ENCODE peak calls at places on chromosomes 6 and 20, in seven cellular contexts. A, S, N, F, Y, W and V are unnamed samples.

GRCh38 chr6:20069130-20069529 is 143.1 kb downstream of the MBOAT1 start:
- DNase-seq in F (no peak), S (no peak), W (no peak), N (no peak), A (no peak), Y (no peak), V (no peak)

GRCh38 chr20:63254536-63255384 is 497 bp upstream of the NKAIN4 start:
- DNase-seq in W (no peak), N (no peak), S (no peak), Y (no peak), A (no peak), F (no peak), V (no peak)

GRCh38 chr6:72857791-72858190 is 235.9 kb downstream of the KCNQ5 start:
- DNase-seq in Y (peak; percentile 42), N (no peak), F (no peak), W (no peak), A (no peak), S (no peak), V (no peak)

GRCh38 chr20:51450221-51450712 is 92.3 kb downstream of the NFATC2 start:
- DNase-seq in W (no peak), F (no peak), A (no peak), S (no peak), N (no peak), Y (no peak), V (no peak)

GRCh38 chr6:170083236-170084051 is 207.4 kb downstream of the DLL1 start:
- DNase-seq in Y (no peak), F (peak; percentile 51), W (no peak), S (no peak), N (no peak), A (peak; percentile 54), V (peak; percentile 72)

GRCh38 chr6:28809947-28810654 is 113.7 kb downstream of the TRIM27 start:
- DNase-seq in W (no peak), F (no peak), N (no peak), S (no peak), A (no peak), Y (no peak), V (no peak)

GRCh38 chr6:160240691-160241084 is 17.9 kb downstream of the SLC22A2 start:
- DNase-seq in F (no peak), W (no peak), A (no peak), N (no peak), S (no peak), Y (no peak), V (no peak)

GRCh38 chr6:121881974-121882667 is 446.7 kb downstream of the GJA1 start:
- DNase-seq in S (no peak), A (no peak), N (no peak), F (no peak), Y (peak; percentile 70), W (no peak), V (no peak)

GRCh38 chr6:169793408-169793807 is 42.0 kb downstream of the ERMARD start:
- DNase-seq in F (no peak), A (peak; percentile 46), S (no peak), N (no peak), W (no peak), Y (no peak), V (peak; percentile 41)

GRCh38 chr6:137755284-137755683 is 111.8 kb upstream of the TNFAIP3 start:
- DNase-seq in Y (no peak), F (no peak), S (no peak), N (no peak), A (no peak), W (no peak), V (no peak)

GRCh38 chr6:31906122-31906521 is 4.2 kb upstream of the ZBTB12 start:
- DNase-seq in S (no peak), N (no peak), A (no peak), F (no peak), W (no peak), Y (no peak), V (no peak)

GRCh38 chr6:3318226-3318625 is 59.5 kb downstream of the PSMG4 start:
- DNase-seq in S (no peak), A (no peak), W (no peak), N (no peak), Y (no peak), F (no peak), V (peak; percentile 47)

GRCh38 chr6:123323419-123324329 is 313.1 kb downstream of the TRDN start:
- DNase-seq in F (no peak), S (no peak), A (no peak), N (no peak), W (no peak), Y (peak; percentile 57), V (no peak)

GRCh38 chr6:26411751-26412150 is 9.7 kb downstream of the BTN3A1 start:
- DNase-seq in Y (no peak), N (no peak), A (no peak), W (no peak), S (no peak), F (no peak), V (no peak)

GRCh38 chr6:151475653-151476523 is 17.9 kb upstream of the CCDC170 start:
- DNase-seq in Y (peak; percentile 70), S (no peak), N (no peak), A (no peak), F (no peak), W (peak; percentile 65), V (no peak)

GRCh38 chr6:27470023-27470422 is 2.9 kb downstream of the ZNF184 start:
- DNase-seq in Y (no peak), W (no peak), F (no peak), A (no peak), N (no peak), S (no peak), V (no peak)
- H3K4me3 ChIP-seq in Y (no peak overlapping the region), W (no peak overlapping the region), F (no peak overlapping the region), A (no peak overlapping the region), N (no peak overlapping the region), S (no peak overlapping the region), V (no peak overlapping the region)

GRCh38 chr20:38171301-38172010 is 6.4 kb upstream of the TGM2 start:
- DNase-seq in N (no peak), A (no peak), S (no peak), W (no peak), F (no peak), Y (no peak), V (no peak)
- H3K27ac ChIP-seq in N (no peak overlapping the region), A (peak overlapping the region; percentile 68), S (peak overlapping the region; percentile 94), W (no peak overlapping the region), F (peak overlapping the region; percentile 60), Y (peak overlapping the region; percentile 35), V (peak overlapping the region; percentile 96)

GRCh38 chr6:14282326-14282725 is 164.8 kb downstream of the CD83 start:
- DNase-seq in A (no peak), Y (no peak), N (no peak), S (no peak), F (no peak), W (no peak), V (no peak)

GRCh38 chr6:14282854-14283505 is 165.4 kb downstream of the CD83 start:
- DNase-seq in A (no peak), Y (no peak), S (no peak), N (no peak), F (no peak), W (no peak), V (no peak)

GRCh38 chr6:14281831-14282230 is 164.3 kb downstream of the CD83 start:
- DNase-seq in Y (no peak), W (no peak), A (no peak), F (no peak), S (no peak), N (no peak), V (no peak)

GRCh38 chr6:14280006-14280510 is 162.5 kb downstream of the CD83 start:
- DNase-seq in S (no peak), Y (no peak), A (no peak), W (no peak), F (no peak), N (no peak), V (no peak)

DNA sequence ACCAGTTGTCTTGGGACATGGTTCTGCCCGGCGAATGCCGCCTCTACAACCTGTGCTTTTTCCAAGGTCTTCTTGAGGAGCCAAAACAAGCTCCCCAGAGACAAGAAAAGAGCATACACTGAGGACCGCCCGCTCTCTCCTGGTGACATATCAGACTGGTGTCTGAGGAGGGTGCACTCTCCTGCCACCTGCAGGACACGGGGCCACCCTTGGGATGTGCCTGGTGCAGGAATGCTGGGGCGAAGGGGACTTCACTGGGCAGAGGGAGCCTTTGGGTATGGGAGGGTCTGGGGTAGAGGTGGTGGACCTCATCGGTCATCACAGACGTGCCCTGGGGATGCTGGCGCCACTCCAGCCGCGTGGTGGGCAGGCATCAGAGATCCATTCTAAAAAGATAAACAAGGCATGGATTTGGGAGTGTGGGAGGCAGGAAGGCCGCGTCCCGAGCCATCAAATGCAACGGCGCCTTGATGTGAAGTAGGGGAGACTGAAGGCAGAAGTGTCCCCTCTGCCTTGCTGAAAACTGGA is 163.3 kb downstream of the CD83 start:
- DNase-seq in A (no peak), W (no peak), N (no peak), S (no peak), Y (no peak), F (no peak), V (no peak)
- TF ChIP-seq CTCF in A (no peak), W (no peak), N (no peak), S (no peak), Y (no peak), F (no peak), V (no peak)

GRCh38 chr6:23224540-23224939 is 655.2 kb downstream of the HDGFL1 start:
- DNase-seq in Y (no peak), S (no peak), A (no peak), W (no peak), F (no peak), N (no peak), V (no peak)

GRCh38 chr6:23222724-23223123 is 653.4 kb downstream of the HDGFL1 start:
- DNase-seq in S (no peak), W (no peak), N (no peak), Y (no peak), F (no peak), A (no peak), V (no peak)

GRCh38 chr6:23228439-23229024 is 659.2 kb downstream of the HDGFL1 start:
- DNase-seq in A (no peak), N (no peak), Y (no peak), F (no peak), W (no peak), S (no peak), V (no peak)
- H3K4me3 ChIP-seq in A (no peak overlapping the region), N (no peak overlapping the region), Y (no peak overlapping the region), F (no peak overlapping the region), W (no peak overlapping the region), S (no peak overlapping the region), V (no peak overlapping the region)

GRCh38 chr20:31843881-31844280 is 1.5 kb downstream of the FOXS1 start:
- DNase-seq in Y (no peak), F (no peak), S (no peak), W (no peak), N (no peak), A (no peak), V (no peak)

GRCh38 chr20:31841928-31842327 is 3.5 kb downstream of the FOXS1 start:
- DNase-seq in N (peak; percentile 66), F (peak; percentile 62), A (peak; percentile 72), W (no peak), S (no peak), Y (peak; percentile 53), V (peak; percentile 88)

GRCh38 chr20:31843288-31843687 is 2.1 kb downstream of the FOXS1 start:
- DNase-seq in N (no peak), W (no peak), Y (no peak), F (no peak), S (no peak), A (no peak), V (no peak)

GRCh38 chr20:31840906-31841816 is 4.2 kb downstream of the FOXS1 start:
- DNase-seq in Y (no peak), S (no peak), N (peak; percentile 52), W (no peak), A (no peak), F (no peak), V (no peak)

GRCh38 chr20:31842471-31843157 is 2.8 kb downstream of the FOXS1 start:
- DNase-seq in A (no peak), Y (peak; percentile 71), S (peak; percentile 76), F (peak; percentile 91), W (peak; percentile 36), N (peak; percentile 74), V (peak; percentile 85)
- H3K27ac ChIP-seq in A (peak overlapping the region; percentile 74), Y (peak overlapping the region; percentile 11), S (peak overlapping the region; percentile 74), F (peak overlapping the region; percentile 74), W (no peak overlapping the region), N (peak overlapping the region; percentile 65), V (peak overlapping the region; percentile 95)